ENCODE peak calls at places on chromosome 2, in seven cellular contexts. L is GM10248, S is osteocyte, K is neural crest cell, B is body of pancreas, P is nephron progenitor cell, U is AG04450. T is an unnamed sample.

GRCh38 chr2:43123981-43124666 is 102.3 kb downstream of the ZFP36L2 start:
- DNase-seq in L (peak; percentile 8), S (no peak), K (no peak), B (no peak), P (no peak), U (no peak), T (no peak)

GRCh38 chr2:109139002-109139401 is 10.0 kb downstream of the SH3RF3 start:
- DNase-seq in L (no peak), S (no peak), K (no peak), B (no peak), P (no peak), U (no peak), T (no peak)

GRCh38 chr2:207133862-207134519 is 31.8 kb downstream of the KLF7 start:
- DNase-seq in L (no peak), S (no peak), K (no peak), B (no peak), P (no peak), U (peak; percentile 67), T (no peak)

GRCh38 chr2:196459539-196459938 is 180.0 kb upstream of the CCDC150 start:
- DNase-seq in L (no peak), S (no peak), K (no peak), B (no peak), P (no peak), U (no peak), T (no peak)

GRCh38 chr2:43609304-43609883 is 13.6 kb upstream of the THADA start:
- DNase-seq in L (peak; percentile 44), S (no peak), K (peak; percentile 33), B (peak; percentile 31), P (peak; percentile 49), U (no peak), T (no peak)

GRCh38 chr2:72718906-72719305 is 106.9 kb downstream of the EXOC6B start:
- DNase-seq in L (no peak), S (no peak), K (no peak), B (no peak), P (no peak), U (no peak), T (no peak)

GRCh38 chr2:135987441-135987840 is 2.0 kb upstream of the DARS1 start:
- DNase-seq in L (no peak), S (no peak), K (no peak), B (no peak), P (no peak), U (no peak), T (no peak)

GRCh38 chr2:188701836-188702235 is 272.3 kb upstream of the COL3A1 start:
- DNase-seq in L (no peak), S (no peak), K (no peak), B (no peak), P (no peak), U (no peak), T (no peak)

GRCh38 chr2:47904903-47905453 is 1.3 kb downstream of the FBXO11 start:
- DNase-seq in L (peak; percentile 26), S (no peak), K (peak; percentile 16), B (peak; percentile 51), P (peak; percentile 41), U (no peak), T (no peak)

GRCh38 chr2:127422631-127423475 is 4.6 kb downstream of the PROC start:
- DNase-seq in L (no peak), S (peak; percentile 81), K (no peak), B (no peak), P (peak; percentile 66), U (no peak), T (peak; percentile 43)

GRCh38 chr2:231722721-231723307 is 14.5 kb downstream of the PTMA start:
- DNase-seq in L (no peak), S (no peak), K (no peak), B (no peak), P (no peak), U (no peak), T (no peak)

GRCh38 chr2:122670932-122671331 is 915.5 kb downstream of the TSN start:
- DNase-seq in L (no peak), S (no peak), K (no peak), B (no peak), P (no peak), U (no peak), T (no peak)

GRCh38 chr2:714005-714741 is 37.0 kb upstream of the TMEM18 start:
- DNase-seq in L (peak; percentile 76), S (no peak), K (peak; percentile 64), B (peak; percentile 76), P (peak; percentile 59), U (peak; percentile 10), T (no peak)

GRCh38 chr2:64204006-64204632 is 59.9 kb upstream of the PELI1 start:
- DNase-seq in L (peak; percentile 71), S (no peak), K (peak; percentile 4), B (no peak), P (no peak), U (no peak), T (peak; percentile 42)

GRCh38 chr2:225326969-225327368 is 72.5 kb upstream of the NYAP2 start:
- DNase-seq in L (no peak), S (no peak), K (no peak), B (no peak), P (no peak), U (no peak), T (no peak)

GRCh38 chr2:27844821-27845255 is 45.3 kb downstream of the RBKS start:
- DNase-seq in L (no peak), S (no peak), K (no peak), B (no peak), P (no peak), U (no peak), T (no peak)

GRCh38 chr2:7619203-7619602 is 702.0 kb downstream of the RNF144A start:
- DNase-seq in L (no peak), S (no peak), K (no peak), B (no peak), P (no peak), U (no peak), T (no peak)

GRCh38 chr2:7609556-7610323 is 692.5 kb downstream of the RNF144A start:
- DNase-seq in L (no peak), S (no peak), K (no peak), B (no peak), P (no peak), U (no peak), T (no peak)

GRCh38 chr2:7612969-7613368 is 695.8 kb downstream of the RNF144A start:
- DNase-seq in L (no peak), S (no peak), K (no peak), B (no peak), P (no peak), U (no peak), T (no peak)

GRCh38 chr2:7611750-7612149 is 694.5 kb downstream of the RNF144A start:
- DNase-seq in L (no peak), S (no peak), K (no peak), B (no peak), P (no peak), U (no peak), T (no peak)

DNA sequence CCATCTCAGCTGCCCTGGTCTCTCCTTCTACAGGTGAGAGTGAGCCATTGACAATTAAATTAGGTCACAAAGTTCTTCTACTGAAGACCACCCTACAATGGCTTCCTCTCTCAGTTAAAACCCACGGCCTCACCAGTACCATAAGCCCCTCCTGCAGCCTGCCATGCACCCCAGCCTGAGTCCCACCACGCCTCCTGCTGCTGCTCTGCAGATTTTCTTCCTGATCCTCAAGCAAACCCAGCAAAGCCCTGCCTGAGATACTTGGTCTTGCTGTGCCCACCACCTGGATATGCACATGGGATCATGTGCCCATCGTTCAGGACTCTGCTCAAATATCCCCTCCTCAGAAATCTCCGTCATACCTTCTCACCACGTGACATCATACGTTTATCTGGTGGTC is 696.6 kb downstream of the RNF144A start:
- DNase-seq in L (no peak), S (no peak), K (no peak), B (no peak), P (no peak), U (no peak), T (no peak)
- TF ChIP-seq CTCF in L (no peak), S (no peak), K (no peak), B (no peak), P (no peak), U (no peak), T (no peak)

DNA sequence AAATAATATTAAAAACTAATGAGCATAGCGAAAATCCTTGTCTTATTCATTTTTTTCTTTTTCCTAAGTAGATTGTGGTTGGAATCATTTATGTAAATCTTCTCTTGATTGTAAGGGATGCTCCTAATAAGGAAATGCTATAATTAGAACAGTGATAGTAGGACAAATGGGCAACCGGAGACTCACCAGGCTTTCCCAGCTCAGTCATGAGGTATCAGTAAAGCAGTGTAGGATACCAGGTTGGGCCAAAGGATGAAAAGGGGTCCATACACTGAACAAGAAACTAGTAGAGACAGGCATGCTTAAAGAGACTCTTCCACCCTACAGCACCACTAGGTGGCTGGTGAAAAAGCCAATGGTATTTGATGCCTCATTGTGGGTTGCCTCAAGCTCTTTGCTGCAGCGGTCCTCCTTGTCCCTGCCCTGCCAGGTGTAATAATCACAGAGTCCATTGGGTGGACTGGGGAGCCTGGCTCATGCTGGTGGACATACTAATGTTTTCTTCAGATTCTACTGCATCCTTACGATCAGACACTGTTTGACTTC is 71.4 kb upstream of the FAM98A start:
- DNase-seq in L (no peak), S (no peak), K (no peak), B (no peak), P (no peak), U (no peak), T (no peak)
- TF ChIP-seq CTCF in L (no peak), S (no peak), K (peak; percentile 21), B (no peak), P (no peak), U (peak; percentile 14), T (no peak)

GRCh38 chr2:38386377-38386776 is 9.3 kb upstream of the ATL2 start:
- DNase-seq in L (no peak), S (no peak), K (no peak), B (no peak), P (no peak), U (no peak), T (no peak)

GRCh38 chr2:38384344-38384743 is 7.3 kb upstream of the ATL2 start:
- DNase-seq in L (no peak), S (no peak), K (no peak), B (no peak), P (no peak), U (no peak), T (no peak)

GRCh38 chr2:38390941-38391340 is 13.9 kb upstream of the ATL2 start:
- DNase-seq in L (no peak), S (peak; percentile 34), K (no peak), B (no peak), P (no peak), U (no peak), T (no peak)

GRCh38 chr2:38387887-38388286 is 10.8 kb upstream of the ATL2 start:
- DNase-seq in L (no peak), S (no peak), K (no peak), B (no peak), P (no peak), U (no peak), T (no peak)

GRCh38 chr2:38386831-38387230 is 9.8 kb upstream of the ATL2 start:
- DNase-seq in L (no peak), S (no peak), K (no peak), B (no peak), P (no peak), U (no peak), T (no peak)
- TF ChIP-seq CTCF in L (no peak), S (no peak), K (no peak), B (no peak), P (no peak), U (no peak), T (no peak)

DNA sequence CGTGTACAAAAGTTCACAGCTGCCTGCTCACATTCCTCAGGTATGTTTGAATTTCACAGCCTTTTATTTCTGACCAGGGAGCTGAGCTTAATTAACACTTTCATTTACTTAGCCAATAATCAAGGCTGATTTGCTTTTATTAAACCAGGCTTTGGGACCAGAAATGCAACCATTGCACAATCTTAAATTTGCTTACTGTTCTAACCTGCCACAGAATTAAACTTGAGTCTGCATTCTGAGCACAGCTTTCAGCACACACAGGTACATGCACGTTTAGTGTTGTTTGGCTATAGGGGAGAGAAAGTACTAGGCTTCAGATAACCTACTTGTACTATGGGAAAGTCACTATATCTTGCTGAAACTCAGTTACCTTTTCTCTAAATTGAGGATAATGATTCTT is 372.4 kb upstream of the ATP5MC3 start:
- DNase-seq in L (no peak), S (no peak), K (no peak), B (no peak), P (no peak), U (no peak), T (no peak)
- TF ChIP-seq CTCF in L (no peak), S (no peak), K (no peak), B (no peak), P (no peak), U (no peak), T (no peak)

T was measured in activated B cell treated with CpG ODN at 0.5 μM for 24 hours.